ENCODE peak calls at places on chromosome 21, in five cellular contexts. A, J, B, M and Z are unnamed samples.

GRCh38 chr21:16280731-16281130 is 550.9 kb downstream of the USP25 start:
- DNase-seq in A (no peak), J (no peak), B (no peak), M (no peak), Z (no peak)

GRCh38 chr21:29145837-29146453 is 15.5 kb downstream of the MAP3K7CL start:
- DNase-seq in A (no peak), J (no peak), B (peak; percentile 23), M (no peak), Z (no peak)

GRCh38 chr21:38951095-38951745 is 145.5 kb downstream of the ETS2 start:
- DNase-seq in A (no peak), J (no peak), B (no peak), M (no peak), Z (no peak)

GRCh38 chr21:44858291-44858690 is 15.2 kb downstream of the PTTG1IP start:
- DNase-seq in A (no peak), J (no peak), B (no peak), M (no peak), Z (no peak)

GRCh38 chr21:29501451-29501850 is 202.7 kb downstream of the BACH1 start:
- DNase-seq in A (no peak), J (no peak), B (no peak), M (no peak), Z (no peak)

GRCh38 chr21:45590726-45591618 is 48.7 kb upstream of the SLC19A1 start:
- DNase-seq in A (no peak), J (no peak), B (no peak), M (no peak), Z (peak; percentile 5)

GRCh38 chr21:44711327-44712202 is at the start of gene TSPEAR:
- DNase-seq in A (peak; percentile 48), J (peak; percentile 96), B (no peak), M (no peak), Z (no peak)

GRCh38 chr21:42658320-42659105 is 5.1 kb downstream of the PDE9A start:
- DNase-seq in A (no peak), J (no peak), B (no peak), M (no peak), Z (no peak)

GRCh38 chr21:41582298-41582840 is 74.4 kb upstream of the TMPRSS2 start:
- DNase-seq in A (no peak), J (no peak), B (no peak), M (no peak), Z (no peak)

GRCh38 chr21:15742694-15743093 is 12.9 kb downstream of the USP25 start:
- DNase-seq in A (no peak), J (no peak), B (no peak), M (no peak), Z (no peak)

GRCh38 chr21:39602793-39603192 is 9.9 kb upstream of the B3GALT5 start:
- DNase-seq in A (no peak), J (no peak), B (no peak), M (no peak), Z (no peak)

GRCh38 chr21:38349111-38349746 is 92.4 kb downstream of the KCNJ15 start:
- DNase-seq in A (no peak), J (peak; percentile 48), B (no peak), M (no peak), Z (no peak)

GRCh38 chr21:32597205-32597604 is 11.9 kb upstream of the TCP10L start:
- DNase-seq in A (no peak), J (no peak), B (no peak), M (peak; percentile 74), Z (no peak)

GRCh38 chr21:44467859-44468195 is 12.5 kb downstream of the LRRC3 start:
- DNase-seq in A (no peak), J (no peak), B (no peak), M (no peak), Z (no peak)